ENCODE peak calls at places on chromosomes 2 and 18, in six cellular contexts. K, H, V, O, U and S are unnamed samples.

GRCh38 chr2:231910771-231911170 is 15.4 kb downstream of the NPPC start:
- DNase-seq in V (no peak), K (no peak), U (no peak), O (no peak), H (no peak), S (no peak)

GRCh38 chr2:218430721-218431120 is 11.8 kb downstream of the VIL1 start:
- DNase-seq in V (no peak), H (no peak), O (no peak), U (peak; percentile 31), K (peak; percentile 60), S (no peak)

GRCh38 chr2:27708257-27708654 is 44.6 kb downstream of the SLC4A1AP start:
- DNase-seq in O (no peak), U (no peak), V (no peak), H (no peak), K (peak; percentile 58), S (no peak)

GRCh38 chr2:1561259-1561658 is 148.0 kb downstream of the TPO start:
- DNase-seq in K (peak; percentile 53), V (no peak), H (no peak), U (no peak), O (no peak), S (no peak)

GRCh38 chr2:231611273-231612198 is 18.9 kb downstream of the TEX44 start:
- DNase-seq in V (no peak), H (peak; percentile 98), U (no peak), K (no peak), O (no peak), S (no peak)

GRCh38 chr2:232476791-232477190 is 10.8 kb downstream of the ECEL1 start:
- DNase-seq in U (peak; percentile 50), V (no peak), H (no peak), O (no peak), K (peak; percentile 66), S (peak; percentile 55)

GRCh38 chr18:11570770-11571169 is 38.6 kb upstream of the SLC35G4 start:
- DNase-seq in U (no peak), H (no peak), O (no peak), K (no peak), V (no peak), S (no peak)

GRCh38 chr2:133200684-133201421 is 367.4 kb downstream of the NCKAP5 start:
- DNase-seq in U (no peak), V (no peak), K (no peak), H (peak; percentile 4), O (no peak), S (no peak)

GRCh38 chr18:35933982-35934381 is 38.5 kb upstream of the RMP24 start:
- DNase-seq in O (no peak), V (no peak), H (no peak), U (no peak), K (no peak), S (no peak)

GRCh38 chr18:63299837-63300787 is 19.5 kb downstream of the BCL2 start:
- DNase-seq in V (no peak), K (no peak), O (no peak), U (no peak), H (no peak), S (no peak)

GRCh38 chr2:235468978-235469694 is 24.7 kb upstream of the AGAP1 start:
- DNase-seq in K (peak; percentile 83), H (peak; percentile 82), V (no peak), U (no peak), O (no peak), S (no peak)

GRCh38 chr2:240624950-240625621 is at the start of gene GPR35:
- DNase-seq in H (peak; percentile 61), V (no peak), K (peak; percentile 85), O (no peak), U (peak; percentile 55), S (peak; percentile 61)

GRCh38 chr2:152062130-152063091 is 36.4 kb downstream of the CACNB4 start:
- DNase-seq in V (peak; percentile 32), O (peak; percentile 30), K (peak; percentile 89), U (no peak), H (no peak), S (no peak)

GRCh38 chr18:36175481-36175880 is 11.8 kb upstream of the MOCOS start:
- DNase-seq in H (no peak), U (no peak), O (no peak), V (no peak), K (no peak), S (no peak)

GRCh38 chr2:231687133-231687852 is 21.0 kb upstream of the PTMA start:
- DNase-seq in K (peak; percentile 90), H (no peak), U (peak; percentile 75), O (peak; percentile 65), V (no peak), S (no peak)

GRCh38 chr2:50018938-50019337 is 864.6 kb upstream of the FSHR start:
- DNase-seq in U (no peak), O (no peak), V (no peak), H (no peak), K (no peak), S (no peak)

GRCh38 chr18:43789234-43790000 is 512.1 kb upstream of the SYT4 start:
- DNase-seq in U (no peak), O (no peak), V (no peak), H (no peak), K (no peak), S (no peak)

GRCh38 chr2:38037757-38038615 is 38.0 kb downstream of the CYP1B1 start:
- DNase-seq in U (no peak), O (peak; percentile 43), K (no peak), V (peak; percentile 14), H (peak; percentile 39), S (no peak)

GRCh38 chr2:118221952-118222594 is 133.8 kb downstream of the INSIG2 start:
- DNase-seq in H (peak; percentile 56), V (peak; percentile 31), K (no peak), U (no peak), O (peak; percentile 27), S (no peak)

GRCh38 chr18:42363446-42363845 is 408.4 kb downstream of the PIK3C3 start:
- DNase-seq in U (no peak), O (no peak), H (no peak), V (no peak), K (no peak), S (no peak)

GRCh38 chr2:214587442-214587841 is 176.6 kb downstream of the VWC2L start:
- DNase-seq in H (no peak), U (no peak), O (no peak), K (no peak), V (no peak), S (no peak)

GRCh38 chr2:73203055-73203681 is 794 bp downstream of the NOTO start:
- DNase-seq in K (no peak), V (no peak), U (peak; percentile 40), O (no peak), H (no peak), S (no peak)

GRCh38 chr18:32847719-32848118 is 74.9 kb upstream of the KLHL14 start:
- DNase-seq in H (no peak), U (no peak), V (no peak), K (no peak), O (no peak), S (no peak)

GRCh38 chr2:133369896-133370295 is 198.4 kb downstream of the NCKAP5 start:
- DNase-seq in V (no peak), U (no peak), O (no peak), H (no peak), K (no peak), S (no peak)

GRCh38 chr2:171706152-171706803 is 19.0 kb downstream of the DYNC1I2 start:
- DNase-seq in O (no peak), H (no peak), U (no peak), V (no peak), K (no peak), S (no peak)

GRCh38 chr2:67048314-67048713 is 348.8 kb upstream of the ETAA1 start:
- DNase-seq in K (no peak), H (no peak), O (no peak), V (no peak), U (no peak), S (no peak)

GRCh38 chr2:9961014-9961413 is 9.5 kb downstream of the GRHL1 start:
- DNase-seq in H (no peak), K (no peak), V (no peak), U (no peak), O (no peak), S (no peak)

GRCh38 chr18:79942786-79943607 is 8.5 kb downstream of the SLC66A2 start:
- DNase-seq in O (no peak), V (no peak), U (peak; percentile 44), H (no peak), K (peak; percentile 74), S (peak; percentile 62)
- TF ChIP-seq POLR2A in O (no peak), V (no peak), U (no peak), H (no peak), K (no peak), S (no peak)

GRCh38 chr2:96491860-96492497 is 13.2 kb downstream of the NEURL3 start:
- DNase-seq in O (no peak), H (no peak), V (no peak), U (no peak), K (peak; percentile 0), S (no peak)

GRCh38 chr2:96493072-96493471 is 12.1 kb downstream of the NEURL3 start:
- DNase-seq in H (no peak), K (no peak), U (no peak), O (no peak), V (no peak), S (no peak)

GRCh38 chr2:96489261-96489660 is 15.9 kb downstream of the NEURL3 start:
- DNase-seq in H (no peak), O (no peak), K (no peak), V (no peak), U (no peak), S (no peak)

GRCh38 chr2:96485751-96486643 is 19.2 kb downstream of the NEURL3 start:
- DNase-seq in V (peak; percentile 72), U (peak; percentile 76), O (peak; percentile 75), H (peak; percentile 83), K (no peak), S (peak; percentile 83)

GRCh38 chr2:96489673-96490072 is 15.5 kb downstream of the NEURL3 start:
- DNase-seq in O (no peak), U (no peak), K (no peak), V (no peak), H (no peak), S (no peak)
- TF ChIP-seq POLR2A in O (no peak), U (no peak), K (no peak), V (no peak), H (no peak), S (no peak)

GRCh38 chr2:189951791-189952535 is 110.6 kb downstream of the MSTN start:
- DNase-seq in V (no peak), K (no peak), H (no peak), U (no peak), O (no peak), S (no peak)
- TF ChIP-seq POLR2A in V (no peak), K (no peak), H (no peak), U (no peak), O (no peak), S (no peak)

DNA sequence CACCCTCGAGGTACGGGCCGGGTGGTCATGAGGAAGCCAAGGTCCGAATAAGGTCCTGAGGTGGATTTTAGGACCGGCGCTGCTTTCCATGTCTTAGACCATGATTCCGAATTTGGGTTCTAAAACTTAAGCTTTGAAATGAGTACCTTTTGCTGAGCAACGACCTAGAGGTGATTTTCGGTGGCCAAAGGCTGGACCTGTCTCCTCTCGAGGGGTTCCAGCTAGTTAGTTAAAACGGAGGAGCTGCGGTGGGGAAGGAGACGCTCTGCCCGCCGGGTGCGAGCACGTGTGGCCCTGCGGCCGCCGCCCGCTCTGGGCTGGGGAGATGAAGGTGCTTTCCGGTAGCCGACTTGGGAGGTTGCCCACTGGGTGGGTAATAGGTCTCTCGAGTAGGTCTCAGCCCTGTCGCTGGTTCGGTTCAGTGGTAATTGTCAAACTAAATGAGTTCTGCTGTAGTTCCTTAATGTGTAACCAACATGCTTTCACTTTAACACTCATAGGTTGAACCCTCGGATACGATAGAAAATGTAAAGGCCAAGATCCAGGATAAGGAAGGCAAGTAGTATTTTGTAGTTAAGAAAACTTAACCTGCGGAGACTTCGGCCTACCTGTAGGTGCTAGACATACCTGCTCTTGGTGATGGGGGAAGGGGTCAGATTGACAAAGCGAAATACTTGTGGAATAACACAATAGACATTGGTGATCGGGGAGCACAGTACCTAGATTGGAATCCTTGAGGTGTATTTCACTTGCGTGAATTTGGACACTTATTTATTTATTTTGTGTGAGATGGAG is 572 bp downstream of the RPS27A start:
- DNase-seq in K (no peak), V (no peak), O (peak; percentile 32), H (no peak), U (peak; percentile 64), S (no peak)
- TF ChIP-seq POLR2A in K (no peak), V (no peak), O (no peak), H (no peak), U (no peak), S (no peak)